ENCODE peak calls at places on chromosomes 1 and 21, in seven cellular contexts. G, A, S, P, J, N and L are unnamed samples.

GRCh38 chr21:41361053-41361785 is 608 bp upstream of the MX2 start:
- DNase-seq in J (no peak), P (no peak), A (no peak), G (no peak), N (no peak), S (no peak), L (no peak)

GRCh38 chr1:226429051-226429461 is 21.2 kb upstream of the PARP1 start:
- DNase-seq in J (peak; percentile 33), G (no peak), S (no peak), N (peak; percentile 45), A (no peak), P (no peak), L (no peak)

GRCh38 chr1:199449221-199449620 is 578.3 kb upstream of the NR5A2 start:
- DNase-seq in P (no peak), S (no peak), G (no peak), J (no peak), A (no peak), N (no peak), L (no peak)

GRCh38 chr21:44461438-44462089 is 6.3 kb downstream of the LRRC3 start:
- DNase-seq in J (no peak), P (no peak), N (no peak), S (no peak), A (no peak), G (no peak), L (no peak)

GRCh38 chr1:169106921-169107672 is 607 bp downstream of the ATP1B1 start:
- DNase-seq in J (no peak), A (no peak), S (no peak), N (no peak), P (peak; percentile 48), G (no peak), L (no peak)

GRCh38 chr21:25375675-25376074 is 231.6 kb downstream of the MRPL39 start:
- DNase-seq in N (no peak), P (no peak), J (no peak), S (no peak), A (no peak), G (no peak), L (no peak)

GRCh38 chr1:38037481-38037939 is 9.1 kb downstream of the POU3F1 start:
- DNase-seq in G (no peak), N (no peak), A (no peak), P (peak; percentile 33), J (no peak), S (no peak), L (no peak)

GRCh38 chr1:98086156-98086555 is 165.3 kb upstream of the DPYD start:
- DNase-seq in G (no peak), P (peak; percentile 66), S (no peak), A (no peak), N (no peak), J (no peak), L (no peak)

GRCh38 chr1:67788251-67788796 is 44.9 kb downstream of the GNG12 start:
- DNase-seq in S (no peak), P (no peak), N (no peak), A (no peak), G (no peak), J (no peak), L (no peak)

GRCh38 chr1:213600879-213601278 is 386.9 kb upstream of the PROX1 start:
- DNase-seq in N (no peak), A (no peak), S (no peak), J (no peak), P (no peak), G (no peak), L (no peak)

GRCh38 chr1:86764523-86764922 is 60.1 kb downstream of the SH3GLB1 start:
- DNase-seq in N (no peak), A (no peak), G (no peak), S (no peak), J (no peak), P (no peak), L (no peak)